ENCODE peak calls at places on chromosomes 11 and 22, in four cellular contexts. S is NCI-H1436, O is epithelial cell of esophagus, Z is amniotic epithelial cell. A is an unnamed sample.

GRCh38 chr22:49931863-49932262 is 13.4 kb downstream of the CRELD2 start:
- DNase-seq in S (no peak), O (no peak), Z (no peak), A (no peak)

GRCh38 chr11:69861901-69862300 is 42.7 kb upstream of the FGF3 start:
- DNase-seq in S (no peak), O (no peak), Z (no peak), A (no peak)

GRCh38 chr11:115385211-115385610 is 119.0 kb downstream of the CADM1 start:
- DNase-seq in S (no peak), O (no peak), Z (no peak), A (no peak)

GRCh38 chr22:49964493-49965290 is 4.1 kb downstream of the PIM3 start:
- DNase-seq in S (no peak), O (no peak), Z (no peak), A (no peak)

GRCh38 chr11:117096140-117096972 is 1.9 kb downstream of the SIK3 start:
- DNase-seq in S (no peak), O (no peak), Z (no peak), A (peak)

GRCh38 chr11:66393954-66394353 is 22.4 kb upstream of the SLC29A2 start:
- DNase-seq in S (no peak), O (no peak), Z (no peak), A (no peak)

GRCh38 chr22:22032906-22033802 is 50.6 kb upstream of the TOP3B start:
- DNase-seq in S (no peak), O (no peak), Z (peak), A (no peak)

GRCh38 chr11:46450846-46451470 is 59.4 kb upstream of the CHRM4 start:
- DNase-seq in S (no peak), O (no peak), Z (peak), A (no peak)

GRCh38 chr11:93143800-93144199 is 54.0 kb downstream of the SLC36A4 start:
- DNase-seq in S (no peak), O (no peak), Z (no peak), A (no peak)

GRCh38 chr11:73197348-73197747 is 20.7 kb upstream of the P2RY2 start:
- DNase-seq in S (no peak), O (peak), Z (no peak), A (peak)

GRCh38 chr22:29226246-29226981 is 20.7 kb downstream of the EMID1 start:
- DNase-seq in S (no peak), O (no peak), Z (no peak), A (no peak)

GRCh38 chr11:55847453-55847852 is 8.9 kb downstream of the OR5D16 start:
- DNase-seq in S (no peak), O (no peak), Z (no peak), A (no peak)

GRCh38 chr22:19361501-19362103 is 69.9 kb downstream of the HIRA start:
- DNase-seq in S (no peak), O (no peak), Z (no peak), A (peak)

GRCh38 chr11:113840932-113841664 is 34.3 kb downstream of the USP28 start:
- DNase-seq in S (no peak), O (no peak), Z (no peak), A (no peak)

A was measured in DMS53.